ENCODE peak calls at places on chromosomes 3 and 15, in seven cellular contexts. Z is GM12865, M is HFFc6, P is HuH-7.5, S is renal cortical epithelial cell, R is RKO, D is memory B cell. X is an unnamed sample.

GRCh38 chr15:39554746-39555387 is 26.0 kb upstream of the THBS1 start:
- DNase-seq in Z (peak), M (no peak), P (no peak), S (no peak), R (no peak), D (no peak), X (no peak)

GRCh38 chr15:75732206-75732808 is 19.7 kb upstream of the CSPG4 start:
- DNase-seq in Z (no peak), M (no peak), P (no peak), S (no peak), R (no peak), D (no peak), X (no peak)

GRCh38 chr3:179794355-179794754 is 141.5 kb downstream of the USP13 start:
- DNase-seq in Z (no peak), M (no peak), P (no peak), S (no peak), R (no peak), D (no peak), X (no peak)

GRCh38 chr15:40991355-40991754 is 38.1 kb downstream of the CHAC1 start:
- DNase-seq in Z (no peak), M (no peak), P (no peak), S (no peak), R (no peak), D (no peak), X (no peak)

GRCh38 chr3:2898591-2899353 is 211.4 kb downstream of the IL5RA start:
- DNase-seq in Z (no peak), M (no peak), P (no peak), S (peak), R (no peak), D (no peak), X (no peak)

GRCh38 chr3:172225215-172225707 is 185.9 kb downstream of the FNDC3B start:
- DNase-seq in Z (no peak), M (no peak), P (no peak), S (no peak), R (no peak), D (no peak), X (no peak)

GRCh38 chr3:111768571-111769100 is 90.4 kb upstream of the PHLDB2 start:
- DNase-seq in Z (no peak), M (peak), P (no peak), S (peak), R (peak), D (no peak), X (peak)

GRCh38 chr15:68846851-68847439 is 26.2 kb upstream of the ANP32A start:
- DNase-seq in Z (no peak), M (no peak), P (no peak), S (no peak), R (no peak), D (no peak), X (no peak)